ENCODE peak calls at places on chromosome 13, in five cellular contexts. V, Q, E, A and U are unnamed samples.

GRCh38 chr13:25069911-25070310 is 26.0 kb upstream of the PABPC3 start:
- DNase-seq in Q (no peak), E (no peak), V (no peak), A (no peak), U (no peak)

GRCh38 chr13:66076417-66076816 is 1153.7 kb downstream of the PCDH9 start:
- DNase-seq in A (no peak), V (peak), Q (no peak), E (no peak), U (no peak)

GRCh38 chr13:98523455-98524102 is 53.3 kb downstream of the STK24 start:
- DNase-seq in A (no peak), Q (no peak), V (peak), E (no peak), U (no peak)

GRCh38 chr13:34338102-34338501 is 520.2 kb downstream of the RFC3 start:
- DNase-seq in E (no peak), Q (no peak), A (no peak), V (no peak), U (no peak)

GRCh38 chr13:73058432-73058740 is 419 bp upstream of the KLF5 start:
- DNase-seq in Q (no peak), A (no peak), E (no peak), V (no peak), U (no peak)

GRCh38 chr13:21458457-21458815 is 667 bp downstream of the ZDHHC20 start:
- DNase-seq in E (peak), Q (peak), V (peak), A (no peak), U (peak)

GRCh38 chr13:113877149-113877990 is 13.5 kb upstream of the GAS6 start:
- DNase-seq in A (no peak), V (no peak), Q (no peak), E (no peak), U (no peak)

GRCh38 chr13:39311619-39312018 is 273.4 kb downstream of the NHLRC3 start:
- DNase-seq in E (no peak), V (no peak), Q (peak), A (peak), U (no peak)